ENCODE peak calls at places on chromosomes 2 and 18, in five cellular contexts. One of them, this sample, is unnamed.

GRCh38 chr2:8103085-8103708 is 578.7 kb upstream of the ID2 start:
- DNase-seq in HCT116: no peak
- DNase-seq in A549: peak; percentile 57
- DNase-seq in H1: no peak
- DNase-seq in K562: no peak
- DNase-seq in this sample: no peak

GRCh38 chr18:57660961-57661360 is 39.3 kb upstream of the NARS1 start:
- DNase-seq in HCT116: no peak
- DNase-seq in A549: no peak
- DNase-seq in H1: no peak
- DNase-seq in K562: peak; percentile 21
- DNase-seq in this sample: peak; percentile 48

GRCh38 chr2:28004086-28004485 is 113.6 kb downstream of the BABAM2 start:
- DNase-seq in HCT116: no peak
- DNase-seq in A549: no peak
- DNase-seq in H1: no peak
- DNase-seq in K562: no peak
- DNase-seq in this sample: peak; percentile 77

GRCh38 chr2:218229851-218230250 is 12.9 kb downstream of the ARPC2 start:
- DNase-seq in HCT116: no peak
- DNase-seq in A549: no peak
- DNase-seq in H1: no peak
- DNase-seq in K562: no peak
- DNase-seq in this sample: peak; percentile 40

GRCh38 chr2:151637284-151637781 is 96.9 kb downstream of the NEB start:
- DNase-seq in HCT116: no peak
- DNase-seq in A549: no peak
- DNase-seq in H1: no peak
- DNase-seq in K562: no peak
- DNase-seq in this sample: peak; percentile 91

GRCh38 chr18:35972197-35973000 is at the start of gene RMP24:
- DNase-seq in HCT116: peak; percentile 94
- DNase-seq in A549: peak; percentile 66
- DNase-seq in H1: peak; percentile 89
- DNase-seq in K562: peak; percentile 97
- DNase-seq in this sample: peak; percentile 96

GRCh38 chr2:241893265-241893664 is 23.7 kb downstream of the RTP5 start:
- DNase-seq in HCT116: no peak
- DNase-seq in A549: no peak
- DNase-seq in H1: no peak
- DNase-seq in K562: no peak
- DNase-seq in this sample: no peak

GRCh38 chr2:24132543-24132942 is 9.3 kb downstream of the FAM228B start:
- DNase-seq in HCT116: no peak
- DNase-seq in A549: no peak
- DNase-seq in H1: no peak
- DNase-seq in K562: no peak
- DNase-seq in this sample: no peak

GRCh38 chr2:212114489-212114888 is 424.1 kb downstream of the ERBB4 start:
- DNase-seq in HCT116: no peak
- DNase-seq in A549: no peak
- DNase-seq in H1: no peak
- DNase-seq in K562: no peak
- DNase-seq in this sample: no peak

GRCh38 chr2:170932948-170933347 is 3.9 kb downstream of the GORASP2 start:
- DNase-seq in HCT116: no peak
- DNase-seq in A549: no peak
- DNase-seq in H1: no peak
- DNase-seq in K562: no peak
- DNase-seq in this sample: no peak
- TF ChIP-seq MAX in HCT116: no peak
- TF ChIP-seq MAX in A549: no peak
- TF ChIP-seq MAX in H1: no peak
- TF ChIP-seq MAX in K562: no peak
- TF ChIP-seq MAX in this sample: no peak

DNA sequence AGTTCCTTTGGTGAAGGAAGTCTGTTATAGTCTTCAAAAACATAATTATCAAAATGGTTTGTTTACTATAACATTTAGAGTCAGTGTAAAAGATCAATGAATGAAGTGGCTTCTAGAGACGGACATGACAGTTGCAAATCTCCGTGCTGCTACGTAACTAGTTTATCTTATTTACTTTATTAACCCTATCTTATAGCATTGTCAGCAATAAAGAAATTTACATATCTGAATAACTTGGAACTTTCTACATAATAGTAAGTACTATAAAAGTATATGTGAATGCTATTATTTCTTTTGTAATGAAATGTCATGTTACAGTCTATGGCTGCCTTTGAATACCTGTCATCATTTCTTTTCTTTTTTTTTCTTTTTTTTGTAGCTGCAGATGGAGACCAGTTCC is 246.8 kb downstream of the PTH2R start:
- DNase-seq in HCT116: no peak
- DNase-seq in A549: no peak
- DNase-seq in H1: no peak
- DNase-seq in K562: no peak
- DNase-seq in this sample: no peak
- TF ChIP-seq MAX in HCT116: no peak
- TF ChIP-seq MAX in A549: no peak
- TF ChIP-seq MAX in H1: no peak
- TF ChIP-seq MAX in K562: no peak
- TF ChIP-seq MAX in this sample: no peak

GRCh38 chr2:60533114-60534033 is 20.1 kb downstream of the BCL11A start:
- DNase-seq in HCT116: no peak
- DNase-seq in A549: no peak
- DNase-seq in H1: no peak
- DNase-seq in K562: no peak
- DNase-seq in this sample: no peak
- TF ChIP-seq MAX in HCT116: no peak
- TF ChIP-seq MAX in A549: no peak
- TF ChIP-seq MAX in H1: no peak
- TF ChIP-seq MAX in K562: no peak
- TF ChIP-seq MAX in this sample: no peak

GRCh38 chr2:60644942-60645341 is 91.5 kb upstream of the BCL11A start:
- DNase-seq in HCT116: no peak
- DNase-seq in A549: no peak
- DNase-seq in H1: no peak
- DNase-seq in K562: no peak
- DNase-seq in this sample: no peak
- TF ChIP-seq MAX in HCT116: no peak
- TF ChIP-seq MAX in A549: no peak
- TF ChIP-seq MAX in H1: no peak
- TF ChIP-seq MAX in K562: no peak
- TF ChIP-seq MAX in this sample: no peak

GRCh38 chr2:96098900-96099590 is 17.3 kb downstream of the ADRA2B start:
- DNase-seq in HCT116: no peak
- DNase-seq in A549: no peak
- DNase-seq in H1: no peak
- DNase-seq in K562: no peak
- DNase-seq in this sample: no peak

GRCh38 chr2:96097951-96098823 is 18.2 kb downstream of the ADRA2B start:
- DNase-seq in HCT116: no peak
- DNase-seq in A549: no peak
- DNase-seq in H1: no peak
- DNase-seq in K562: no peak
- DNase-seq in this sample: no peak

GRCh38 chr2:96100893-96101304 is 15.5 kb downstream of the ADRA2B start:
- DNase-seq in HCT116: no peak
- DNase-seq in A549: no peak
- DNase-seq in H1: no peak
- DNase-seq in K562: no peak
- DNase-seq in this sample: no peak

GRCh38 chr2:96102596-96103387 is 13.6 kb downstream of the ADRA2B start:
- DNase-seq in HCT116: no peak
- DNase-seq in A549: no peak
- DNase-seq in H1: no peak
- DNase-seq in K562: no peak
- DNase-seq in this sample: no peak

DNA sequence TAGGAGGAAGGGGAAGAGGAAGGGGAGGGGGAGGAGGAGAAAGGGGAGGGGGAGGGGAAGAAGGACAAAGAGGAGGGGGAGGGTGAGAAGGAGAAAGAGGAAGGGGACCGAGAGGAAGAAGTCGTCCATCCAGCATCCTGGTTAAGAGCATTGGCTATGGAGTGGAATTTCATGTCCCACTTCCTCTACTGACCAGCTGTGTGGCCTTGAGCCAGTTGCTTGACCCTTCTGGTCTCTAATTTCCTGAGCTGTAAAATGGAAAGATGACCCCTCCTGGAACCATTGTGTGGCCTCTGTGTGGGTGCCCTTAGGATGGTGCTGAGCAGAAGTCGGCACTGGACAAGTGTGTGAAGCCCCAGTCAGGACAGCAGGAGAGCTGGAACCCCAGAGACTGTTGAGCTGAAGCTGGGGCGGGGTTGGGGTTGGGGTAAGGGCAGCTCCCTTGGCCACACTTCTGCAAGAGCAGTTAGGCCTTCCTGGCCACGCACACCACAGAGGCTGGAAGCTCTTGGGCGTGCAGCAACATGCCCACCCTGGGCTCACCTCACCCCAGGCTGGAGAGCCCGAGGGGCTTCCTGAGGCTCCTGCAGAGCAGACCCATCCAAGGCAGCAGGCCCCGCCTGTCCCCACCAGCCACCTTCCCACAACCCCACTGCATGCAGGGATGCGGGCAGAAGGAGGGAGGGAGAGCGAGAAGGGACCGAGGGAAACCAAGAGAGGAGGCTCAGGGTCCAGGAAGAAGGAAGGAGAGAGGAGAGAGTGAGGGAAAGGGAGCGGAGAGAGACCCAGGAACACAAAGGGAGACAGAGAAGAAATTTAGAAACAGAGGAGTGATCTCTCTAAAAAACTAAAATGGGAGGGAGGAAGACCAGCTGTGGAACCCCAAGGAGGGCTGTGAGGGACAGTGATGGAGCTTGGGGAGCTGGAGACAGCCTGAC is 16.2 kb downstream of the ADRA2B start:
- DNase-seq in HCT116: no peak
- DNase-seq in A549: no peak
- DNase-seq in H1: no peak
- DNase-seq in K562: no peak
- DNase-seq in this sample: no peak
- TF ChIP-seq MAX in HCT116: no peak
- TF ChIP-seq MAX in A549: no peak
- TF ChIP-seq MAX in H1: no peak
- TF ChIP-seq MAX in K562: no peak
- TF ChIP-seq MAX in this sample: no peak

GRCh38 chr2:200585340-200585729 is 479 bp upstream of the AOX1 start:
- DNase-seq in HCT116: no peak
- DNase-seq in A549: no peak
- DNase-seq in H1: no peak
- DNase-seq in K562: no peak
- DNase-seq in this sample: no peak

GRCh38 chr2:200587007-200587616 is 1.3 kb downstream of the AOX1 start:
- DNase-seq in HCT116: no peak
- DNase-seq in A549: no peak
- DNase-seq in H1: no peak
- DNase-seq in K562: no peak
- DNase-seq in this sample: no peak

GRCh38 chr2:200588076-200588678 is 2.4 kb downstream of the AOX1 start:
- DNase-seq in HCT116: no peak
- DNase-seq in A549: no peak
- DNase-seq in H1: no peak
- DNase-seq in K562: no peak
- DNase-seq in this sample: no peak

GRCh38 chr2:200585730-200586643 is at the start of gene AOX1:
- DNase-seq in HCT116: no peak
- DNase-seq in A549: no peak
- DNase-seq in H1: peak; percentile 68
- DNase-seq in K562: no peak
- DNase-seq in this sample: no peak

GRCh38 chr2:200586644-200586975 is 796 bp downstream of the AOX1 start:
- DNase-seq in HCT116: no peak
- DNase-seq in A549: no peak
- DNase-seq in H1: no peak
- DNase-seq in K562: no peak
- DNase-seq in this sample: no peak
- TF ChIP-seq MAX in HCT116: no peak
- TF ChIP-seq MAX in A549: no peak
- TF ChIP-seq MAX in H1: no peak
- TF ChIP-seq MAX in K562: no peak
- TF ChIP-seq MAX in this sample: no peak